ENCODE peak calls at places on chromosomes 5 and 9, in eight cellular contexts. P is PC-3, O is astrocyte of the cerebellum, M is suprapubic skin, L is dorsolateral prefrontal cortex, I is astrocyte of the spinal cord, F is psoas muscle, Y is A673. T is an unnamed sample.

GRCh38 chr9:10007356-10007755 is 605.4 kb downstream of the PTPRD start:
- DNase-seq in L (no peak), Y (no peak), M (no peak), I (no peak), F (no peak), O (no peak), P (no peak), T (no peak)

GRCh38 chr5:160064441-160064840 is 54.8 kb downstream of the PWWP2A start:
- DNase-seq in I (no peak), F (no peak), L (no peak), M (no peak), Y (no peak), O (no peak), P (no peak), T (no peak)

GRCh38 chr9:37381094-37381741 is 41.3 kb upstream of the GRHPR start:
- DNase-seq in F (no peak), P (no peak), Y (no peak), M (no peak), I (no peak), O (no peak), L (no peak), T (no peak)

GRCh38 chr5:51371052-51371451 is 12.2 kb upstream of the ISL1 start:
- DNase-seq in P (no peak), F (no peak), M (no peak), Y (no peak), O (no peak), L (no peak), I (no peak), T (no peak)

GRCh38 chr5:108415726-108416125 is 33.8 kb upstream of the FBXL17 start:
- DNase-seq in P (peak; percentile 74), I (no peak), Y (no peak), F (no peak), L (no peak), M (no peak), O (no peak), T (no peak)

GRCh38 chr9:120901704-120902103 is 24.7 kb upstream of the PHF19 start:
- DNase-seq in O (no peak), P (no peak), L (no peak), M (no peak), F (no peak), I (no peak), Y (no peak), T (no peak)

GRCh38 chr5:177336112-177336511 is 15.4 kb downstream of the LMAN2 start:
- DNase-seq in O (no peak), F (no peak), P (peak; percentile 53), L (no peak), I (no peak), Y (peak; percentile 46), M (no peak), T (no peak)

GRCh38 chr5:111394580-111394979 is 117.8 kb downstream of the STARD4 start:
- DNase-seq in M (no peak), I (peak; percentile 45), Y (no peak), P (peak; percentile 30), O (no peak), F (no peak), L (no peak), T (no peak)

GRCh38 chr9:91567642-91568274 is 144.1 kb upstream of the NFIL3 start:
- DNase-seq in F (no peak), I (no peak), M (no peak), P (no peak), L (no peak), Y (no peak), O (no peak), T (no peak)

GRCh38 chr9:26142631-26143030 is 464.4 kb upstream of the TUSC1 start:
- DNase-seq in L (no peak), I (no peak), F (no peak), Y (no peak), M (no peak), P (no peak), O (no peak), T (no peak)

GRCh38 chr5:149364719-149365118 is 6.9 kb downstream of the PCYOX1L start:
- DNase-seq in F (no peak), P (no peak), M (no peak), Y (no peak), I (no peak), O (no peak), L (no peak), T (no peak)

GRCh38 chr9:73011346-73011745 is 58.5 kb upstream of the ALDH1A1 start:
- DNase-seq in P (no peak), O (peak; percentile 18), I (peak; percentile 1), F (no peak), Y (no peak), L (no peak), M (no peak), T (no peak)

GRCh38 chr9:111985315-111985714 is 88.7 kb downstream of the UGCG start:
- DNase-seq in I (no peak), M (no peak), P (no peak), F (no peak), O (no peak), Y (no peak), L (no peak), T (no peak)

GRCh38 chr5:39599721-39600431 is 175.1 kb upstream of the DAB2 start:
- DNase-seq in M (no peak), L (no peak), Y (peak; percentile 33), F (no peak), O (no peak), P (peak; percentile 84), I (peak; percentile 23), T (no peak)

GRCh38 chr9:441131-441530 is 226.5 kb downstream of the DOCK8 start:
- DNase-seq in L (no peak), Y (no peak), O (no peak), P (no peak), M (no peak), I (no peak), F (no peak), T (no peak)

GRCh38 chr9:126613656-126614055 is at the start of gene LMX1B:
- DNase-seq in M (peak; percentile 51), L (no peak), Y (peak; percentile 73), P (no peak), O (no peak), I (no peak), F (peak; percentile 67), T (no peak)

GRCh38 chr5:176803943-176804498 is 6.3 kb upstream of the UNC5A start:
- DNase-seq in I (peak; percentile 31), Y (no peak), L (no peak), F (no peak), O (peak; percentile 15), P (peak; percentile 49), M (no peak), T (no peak)

GRCh38 chr9:34709196-34709978 is 549 bp downstream of the CCL21 start:
- DNase-seq in F (no peak), L (no peak), Y (no peak), P (no peak), O (no peak), I (no peak), M (no peak), T (no peak)

GRCh38 chr5:124919076-124919475 is 172.6 kb upstream of the ZNF608 start:
- DNase-seq in O (no peak), L (no peak), M (no peak), I (no peak), Y (no peak), F (no peak), P (no peak), T (no peak)

GRCh38 chr9:98530275-98530674 is 178.5 kb downstream of the GABBR2 start:
- DNase-seq in I (no peak), P (no peak), F (no peak), L (no peak), O (no peak), M (no peak), Y (no peak), T (no peak)

GRCh38 chr5:317086-317811 is 4.3 kb upstream of the AHRR start:
- DNase-seq in I (peak; percentile 67), M (no peak), F (no peak), Y (peak; percentile 78), L (no peak), O (peak; percentile 57), P (peak; percentile 73), T (peak; percentile 73)

GRCh38 chr9:108040783-108041182 is 551.2 kb upstream of the KLF4 start:
- DNase-seq in F (no peak), M (no peak), Y (no peak), L (no peak), I (peak; percentile 23), P (peak; percentile 64), O (no peak), T (no peak)

GRCh38 chr9:135914921-135915320 is 7.6 kb upstream of the CAMSAP1 start:
- DNase-seq in O (no peak), Y (no peak), I (peak; percentile 38), M (peak; percentile 26), P (peak; percentile 3), L (no peak), F (no peak), T (no peak)
- TF ChIP-seq CTCF in O (peak; percentile 5), Y (no peak), I (no peak), M (no peak), P (no peak), L (no peak), F (peak; percentile 29), T (no peak)

DNA sequence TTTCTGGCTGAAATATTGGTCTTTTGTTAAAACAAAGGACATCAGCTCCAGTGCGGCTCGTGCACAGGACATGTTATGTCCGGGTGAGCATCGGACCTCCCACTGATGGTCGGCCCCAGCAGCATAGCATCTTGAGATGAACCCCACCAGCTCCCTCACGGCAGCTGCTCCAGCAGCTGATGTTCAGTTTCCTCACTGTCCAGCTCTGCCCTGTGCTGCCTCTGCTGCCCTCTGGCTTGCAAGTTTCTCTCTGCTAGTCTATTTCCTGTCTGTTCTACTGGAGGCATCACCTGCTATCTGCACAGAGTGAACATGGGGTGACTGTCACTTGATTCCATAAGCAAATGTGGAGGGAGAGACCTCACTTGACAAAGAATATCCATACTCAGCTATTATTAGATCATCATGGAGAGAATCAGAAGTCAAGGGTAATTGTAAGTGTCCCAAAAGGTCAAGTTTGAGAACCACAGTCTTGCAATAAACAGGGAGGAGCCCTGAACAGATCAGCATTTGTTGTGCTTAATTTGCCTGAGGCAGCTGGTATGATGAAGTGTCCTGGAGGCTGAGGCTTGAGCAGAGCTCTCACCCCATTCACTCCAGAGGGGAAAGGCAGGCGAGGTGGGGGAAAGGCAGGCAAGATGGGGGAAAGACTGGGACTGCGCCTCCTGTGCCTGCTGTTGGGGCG is 702.8 kb downstream of the SEMA5A start:
- DNase-seq in P (peak; percentile 61), O (no peak), I (peak; percentile 23), F (no peak), M (no peak), Y (no peak), L (peak; percentile 72), T (no peak)
- TF ChIP-seq CTCF in P (peak; percentile 69), O (peak; percentile 51), I (peak; percentile 54), F (no peak), M (no peak), Y (no peak), L (peak; percentile 49), T (peak; percentile 33)

DNA sequence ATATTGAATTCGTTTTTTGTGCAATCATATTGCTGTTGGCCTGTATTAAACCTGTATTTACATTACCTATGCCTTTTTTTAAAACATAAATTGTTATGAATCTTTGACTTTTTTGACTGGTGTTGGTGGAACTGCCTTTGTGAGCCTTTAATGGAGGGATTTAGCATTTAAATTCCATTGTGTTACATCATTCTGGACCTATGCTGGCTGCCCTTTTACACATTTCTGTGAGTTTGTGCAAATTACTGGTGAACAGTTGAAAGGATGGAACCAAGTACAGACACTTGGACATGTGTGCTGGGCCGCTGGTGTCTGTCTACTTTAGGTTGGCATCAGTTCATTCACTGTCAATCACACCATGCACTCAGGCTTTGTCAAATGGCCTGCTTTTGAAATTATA is 3.4 kb downstream of the SNX18 start:
- DNase-seq in Y (no peak), M (no peak), L (no peak), O (no peak), I (peak; percentile 35), F (no peak), P (no peak), T (no peak)
- TF ChIP-seq CTCF in Y (no peak), M (no peak), L (no peak), O (no peak), I (no peak), F (no peak), P (no peak), T (no peak)

GRCh38 chr9:123716339-123716738 is 213.6 kb downstream of the DENND1A start:
- DNase-seq in M (no peak), I (no peak), P (no peak), Y (no peak), L (no peak), O (no peak), F (no peak), T (no peak)
- TF ChIP-seq CTCF in M (no peak), I (no peak), P (no peak), Y (no peak), L (no peak), O (no peak), F (no peak), T (no peak)